ENCODE peak calls at places on chromosomes 12 and 14, in five cellular contexts. Y, L, V, Q and K are unnamed samples.
A peak's percentile ranks its signal among the peaks of the same experiment; 100 is the strongest.

GRCh38 chr14:75222208-75222701 is 45.8 kb upstream of the TMED10 start:
- DNase-seq in Y (peak; percentile 96), L (no peak), V (peak; percentile 91), Q (no peak), K (no peak)

GRCh38 chr14:21846227-21846885 is 172.7 kb upstream of the OR4E1 start:
- DNase-seq in Y (peak; percentile 28), L (peak; percentile 16), V (peak; percentile 7), Q (peak; percentile 17), K (no peak)

GRCh38 chr12:4006743-4007142 is 133.5 kb upstream of the PARP11 start:
- DNase-seq in Y (no peak), L (no peak), V (no peak), Q (no peak), K (no peak)

GRCh38 chr14:62144863-62145262 is 382.6 kb downstream of the SNAPC1 start:
- DNase-seq in Y (no peak), L (no peak), V (no peak), Q (no peak), K (no peak)

GRCh38 chr12:868722-869121 is 80.8 kb downstream of the RAD52 start:
- DNase-seq in Y (no peak), L (no peak), V (no peak), Q (no peak), K (no peak)

GRCh38 chr12:9064201-9064814 is 51.4 kb downstream of the A2M start:
- DNase-seq in Y (peak; percentile 50), L (peak; percentile 81), V (peak; percentile 44), Q (peak; percentile 60), K (no peak)

GRCh38 chr12:104736307-104736706 is 221.8 kb downstream of the SLC41A2 start:
- DNase-seq in Y (no peak), L (no peak), V (peak; percentile 91), Q (no peak), K (no peak)

GRCh38 chr12:10802587-10802986 is at the start of gene TAS2R7:
- DNase-seq in Y (no peak), L (no peak), V (no peak), Q (no peak), K (no peak)

GRCh38 chr12:32609966-32610365 is 69.1 kb upstream of the DNM1L start:
- DNase-seq in Y (no peak), L (no peak), V (no peak), Q (no peak), K (no peak)

GRCh38 chr14:99155173-99155777 is 116.7 kb downstream of the BCL11B start:
- DNase-seq in Y (peak; percentile 63), L (no peak), V (no peak), Q (peak; percentile 41), K (no peak)

GRCh38 chr12:121033625-121034349 is 5.3 kb downstream of the OASL start:
- DNase-seq in Y (peak; percentile 70), L (no peak), V (peak; percentile 61), Q (no peak), K (no peak)

GRCh38 chr14:99724196-99724891 is 40.2 kb downstream of the CYP46A1 start:
- DNase-seq in Y (peak; percentile 54), L (no peak), V (peak; percentile 34), Q (no peak), K (peak; percentile 65)

GRCh38 chr14:22448905-22449611 is 140.0 kb downstream of the DAD1 start:
- DNase-seq in Y (peak; percentile 54), L (no peak), V (peak; percentile 43), Q (peak; percentile 21), K (no peak)

GRCh38 chr12:124086299-124086898 is 113.4 kb downstream of the ZNF664 start:
- DNase-seq in Y (no peak), L (no peak), V (no peak), Q (no peak), K (no peak)

GRCh38 chr14:54487771-54488170 is 1.0 kb downstream of the GMFB start:
- DNase-seq in Y (no peak), L (no peak), V (peak; percentile 61), Q (no peak), K (no peak)

GRCh38 chr12:72679147-72679757 is 407.1 kb downstream of the TRHDE start:
- DNase-seq in Y (no peak), L (no peak), V (no peak), Q (no peak), K (no peak)

GRCh38 chr12:77218278-77218677 is 152.9 kb upstream of the E2F7 start:
- DNase-seq in Y (no peak), L (no peak), V (no peak), Q (no peak), K (no peak)

GRCh38 chr12:54725233-54725843 is 77.2 kb upstream of the DCD start:
- DNase-seq in Y (peak; percentile 53), L (no peak), V (peak; percentile 26), Q (no peak), K (no peak)
- TF ChIP-seq CTCF in Y (no peak), L (peak; percentile 33), V (peak; percentile 36), Q (no peak), K (peak; percentile 60)

GRCh38 chr14:106729551-106729950 is 1203.2 kb downstream of the TMEM121 start:
- DNase-seq in Y (no peak), L (no peak), V (no peak), Q (no peak), K (no peak)
- TF ChIP-seq CTCF in Y (no peak), L (no peak), V (no peak), Q (no peak), K (no peak)

DNA sequence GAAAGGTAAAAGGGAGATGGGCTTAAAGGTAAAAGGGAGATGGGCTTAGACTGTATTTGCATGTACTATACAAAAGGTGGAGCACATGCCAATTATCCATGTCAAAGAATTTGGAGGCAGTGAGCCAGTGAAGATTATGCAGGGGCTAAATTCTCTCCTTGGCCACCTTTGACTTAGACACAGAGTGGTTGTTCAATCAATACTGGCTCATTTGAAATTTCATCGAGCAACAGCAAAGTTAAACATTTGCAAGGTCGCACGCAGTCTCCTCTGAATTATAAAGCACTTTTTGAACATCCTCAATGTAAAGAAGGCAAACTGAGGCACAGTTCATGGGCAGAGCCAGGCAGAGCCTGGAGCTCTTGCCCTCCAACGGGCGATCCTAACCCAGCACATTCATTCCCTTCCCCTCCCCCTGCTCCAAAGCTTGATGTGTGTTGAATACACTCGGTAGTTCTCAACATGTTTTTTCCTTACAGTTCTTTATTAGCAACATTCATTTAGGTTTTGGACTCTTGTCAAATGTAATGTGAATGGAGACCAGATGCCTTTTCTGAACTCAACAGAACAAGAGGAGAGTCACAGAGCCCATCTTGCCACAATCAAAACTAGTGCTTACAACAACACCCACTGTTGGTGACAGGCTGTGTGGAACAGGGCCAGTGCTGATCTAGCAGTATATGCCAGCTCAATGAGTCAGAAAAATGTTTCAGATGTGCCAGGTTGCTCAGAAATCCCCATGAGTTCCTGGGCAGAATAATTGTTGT is 169.6 kb upstream of the G2E3 start:
- DNase-seq in Y (no peak), L (peak; percentile 83), V (peak; percentile 26), Q (peak; percentile 13), K (no peak)
- TF ChIP-seq CTCF in Y (no peak), L (no peak), V (no peak), Q (no peak), K (no peak)

GRCh38 chr14:71320734-71321555 is 413.7 kb downstream of the PCNX1 start:
- DNase-seq in Y (peak; percentile 65), L (peak; percentile 63), V (peak; percentile 39), Q (peak; percentile 63), K (peak; percentile 76)
- TF ChIP-seq CTCF in Y (no peak), L (no peak), V (no peak), Q (no peak), K (peak; percentile 29)